ENCODE peak calls at places on chromosome 6, in five cellular contexts. One of them, this sample, is unnamed.

GRCh38 chr6:116847234-116847633 is 18.4 kb upstream of the GPRC6A start:
- DNase-seq in DND-41: no peak
- DNase-seq in amniotic stem cell: no peak
- DNase-seq in retina: no peak
- DNase-seq in Panc1: peak
- DNase-seq in this sample: peak

GRCh38 chr6:139482184-139482751 is 107.8 kb upstream of the CITED2 start:
- DNase-seq in DND-41: no peak
- DNase-seq in amniotic stem cell: no peak
- DNase-seq in retina: no peak
- DNase-seq in Panc1: no peak
- DNase-seq in this sample: no peak

GRCh38 chr6:140256213-140256612 is 881.8 kb upstream of the CITED2 start:
- DNase-seq in DND-41: no peak
- DNase-seq in amniotic stem cell: no peak
- DNase-seq in retina: no peak
- DNase-seq in Panc1: no peak
- DNase-seq in this sample: no peak

GRCh38 chr6:117615981-117616961 is 14.0 kb upstream of the GOPC start:
- DNase-seq in DND-41: no peak
- DNase-seq in amniotic stem cell: no peak
- DNase-seq in retina: no peak
- DNase-seq in Panc1: no peak
- DNase-seq in this sample: no peak

GRCh38 chr6:38997128-38997761 is 51.3 kb upstream of the GLP1R start:
- DNase-seq in DND-41: peak
- DNase-seq in amniotic stem cell: no peak
- DNase-seq in retina: peak
- DNase-seq in Panc1: no peak
- DNase-seq in this sample: no peak

GRCh38 chr6:81054011-81054410 is 698.5 kb downstream of the TENT5A start:
- DNase-seq in DND-41: no peak
- DNase-seq in amniotic stem cell: no peak
- DNase-seq in retina: no peak
- DNase-seq in Panc1: no peak
- DNase-seq in this sample: no peak

GRCh38 chr6:169887529-169888140 is 136.2 kb downstream of the ERMARD start:
- DNase-seq in DND-41: no peak
- DNase-seq in amniotic stem cell: no peak
- DNase-seq in retina: no peak
- DNase-seq in Panc1: no peak
- DNase-seq in this sample: no peak

GRCh38 chr6:37657117-37657886 is 40.4 kb downstream of the MDGA1 start:
- DNase-seq in DND-41: no peak
- DNase-seq in amniotic stem cell: no peak
- DNase-seq in retina: no peak
- DNase-seq in Panc1: no peak
- DNase-seq in this sample: peak

GRCh38 chr6:120604510-120604909 is 729.8 kb downstream of the TBC1D32 start:
- DNase-seq in DND-41: no peak
- DNase-seq in amniotic stem cell: no peak
- DNase-seq in retina: no peak
- DNase-seq in Panc1: no peak
- DNase-seq in this sample: no peak

GRCh38 chr6:167153523-167153959 is 4.2 kb downstream of the GPR31 start:
- DNase-seq in DND-41: no peak
- DNase-seq in amniotic stem cell: no peak
- DNase-seq in retina: no peak
- DNase-seq in Panc1: no peak
- DNase-seq in this sample: no peak

GRCh38 chr6:96522469-96523009 is 933 bp downstream of the UFL1 start:
- DNase-seq in DND-41: no peak
- DNase-seq in amniotic stem cell: no peak
- DNase-seq in retina: no peak
- DNase-seq in Panc1: no peak
- DNase-seq in this sample: no peak

GRCh38 chr6:111926731-111927302 is 53.6 kb upstream of the FYN start:
- DNase-seq in DND-41: no peak
- DNase-seq in amniotic stem cell: no peak
- DNase-seq in retina: no peak
- DNase-seq in Panc1: no peak
- DNase-seq in this sample: no peak

GRCh38 chr6:41375598-41376151 is 40.3 kb downstream of the NCR2 start:
- DNase-seq in DND-41: no peak
- DNase-seq in amniotic stem cell: no peak
- DNase-seq in retina: peak
- DNase-seq in Panc1: no peak
- DNase-seq in this sample: no peak